ENCODE peak calls at places on chromosomes 11 and 22, in six cellular contexts. One of them, this sample, is unnamed. For H3K4me1, the result is how much of the 10 kb centered on the place peaks cover.

GRCh38 chr22:28857288-28857687 is 26.1 kb upstream of the ZNRF3 start:
- DNase-seq in CD8-positive, alpha-beta T cell: no peak
- DNase-seq in OCI-LY7: no peak
- DNase-seq in heart right ventricle: no peak
- DNase-seq in HAP-1: no peak
- DNase-seq in kidney: no peak
- DNase-seq in this sample: no peak

GRCh38 chr11:64885367-64886286 is 7.2 kb upstream of the EHD1 start:
- DNase-seq in kidney: no peak
- DNase-seq in heart right ventricle: no peak
- DNase-seq in OCI-LY7: no peak
- DNase-seq in CD8-positive, alpha-beta T cell: no peak
- DNase-seq in HAP-1: no peak
- DNase-seq in this sample: no peak

GRCh38 chr11:103525069-103525468 is 415.8 kb downstream of the DYNC2H1 start:
- DNase-seq in CD8-positive, alpha-beta T cell: no peak
- DNase-seq in heart right ventricle: no peak
- DNase-seq in OCI-LY7: no peak
- DNase-seq in HAP-1: no peak
- DNase-seq in kidney: no peak
- DNase-seq in this sample: no peak

GRCh38 chr22:36017661-36018091 is 10.9 kb downstream of the RBFOX2 start:
- DNase-seq in HAP-1: no peak
- DNase-seq in kidney: no peak
- DNase-seq in heart right ventricle: no peak
- DNase-seq in OCI-LY7: peak
- DNase-seq in CD8-positive, alpha-beta T cell: no peak
- DNase-seq in this sample: no peak

GRCh38 chr11:34223021-34223813 is 117.8 kb downstream of the NAT10 start:
- DNase-seq in kidney: peak
- DNase-seq in HAP-1: peak
- DNase-seq in OCI-LY7: no peak
- DNase-seq in heart right ventricle: peak
- DNase-seq in CD8-positive, alpha-beta T cell: no peak
- DNase-seq in this sample: no peak

GRCh38 chr11:11163256-11163655 is 189.8 kb downstream of the CSNK2A3 start:
- DNase-seq in OCI-LY7: peak
- DNase-seq in heart right ventricle: no peak
- DNase-seq in CD8-positive, alpha-beta T cell: no peak
- DNase-seq in kidney: no peak
- DNase-seq in HAP-1: peak
- DNase-seq in this sample: no peak

GRCh38 chr11:2975594-2975993 is 16.5 kb downstream of the NAP1L4 start:
- DNase-seq in OCI-LY7: peak
- DNase-seq in heart right ventricle: peak
- DNase-seq in CD8-positive, alpha-beta T cell: no peak
- DNase-seq in HAP-1: peak
- DNase-seq in kidney: no peak
- DNase-seq in this sample: no peak

GRCh38 chr22:20155330-20156041 is 4.6 kb upstream of the CCDC188 start:
- DNase-seq in kidney: peak
- DNase-seq in HAP-1: peak
- DNase-seq in heart right ventricle: peak
- DNase-seq in OCI-LY7: no peak
- DNase-seq in CD8-positive, alpha-beta T cell: no peak
- DNase-seq in this sample: no peak

GRCh38 chr11:60953781-60954180 is 1.8 kb upstream of the SLC15A3 start:
- DNase-seq in OCI-LY7: no peak
- DNase-seq in CD8-positive, alpha-beta T cell: no peak
- DNase-seq in HAP-1: no peak
- DNase-seq in heart right ventricle: no peak
- DNase-seq in kidney: no peak
- DNase-seq in this sample: no peak

GRCh38 chr22:36027960-36028645 is 521 bp downstream of the RBFOX2 start:
- DNase-seq in heart right ventricle: peak
- DNase-seq in HAP-1: peak
- DNase-seq in kidney: peak
- DNase-seq in OCI-LY7: peak
- DNase-seq in CD8-positive, alpha-beta T cell: no peak
- DNase-seq in this sample: no peak

GRCh38 chr11:1856306-1857005 is 3.6 kb downstream of the LSP1 start:
- DNase-seq in kidney: peak
- DNase-seq in heart right ventricle: no peak
- DNase-seq in CD8-positive, alpha-beta T cell: no peak
- DNase-seq in OCI-LY7: no peak
- DNase-seq in HAP-1: no peak
- DNase-seq in this sample: no peak
- H3K4me1 ChIP-seq in kidney: under half
- H3K4me1 ChIP-seq in heart right ventricle: under half
- H3K4me1 ChIP-seq in CD8-positive, alpha-beta T cell: half or more
- H3K4me1 ChIP-seq in OCI-LY7: under half
- H3K4me1 ChIP-seq in HAP-1: under half
- H3K4me1 ChIP-seq in this sample: under half

GRCh38 chr11:46590740-46591606 is 2.9 kb downstream of the AMBRA1 start:
- DNase-seq in OCI-LY7: no peak
- DNase-seq in CD8-positive, alpha-beta T cell: no peak
- DNase-seq in HAP-1: no peak
- DNase-seq in kidney: no peak
- DNase-seq in heart right ventricle: no peak
- DNase-seq in this sample: no peak
- H3K4me1 ChIP-seq in OCI-LY7: under half
- H3K4me1 ChIP-seq in CD8-positive, alpha-beta T cell: under half
- H3K4me1 ChIP-seq in HAP-1: under half
- H3K4me1 ChIP-seq in kidney: under half
- H3K4me1 ChIP-seq in heart right ventricle: under half
- H3K4me1 ChIP-seq in this sample: half or more

GRCh38 chr11:44977493-44977984 is 26.9 kb upstream of the TP53I11 start:
- DNase-seq in kidney: no peak
- DNase-seq in HAP-1: no peak
- DNase-seq in heart right ventricle: no peak
- DNase-seq in OCI-LY7: no peak
- DNase-seq in CD8-positive, alpha-beta T cell: no peak
- DNase-seq in this sample: no peak
- H3K4me1 ChIP-seq in kidney: under half
- H3K4me1 ChIP-seq in HAP-1: under half
- H3K4me1 ChIP-seq in heart right ventricle: under half
- H3K4me1 ChIP-seq in OCI-LY7: under half
- H3K4me1 ChIP-seq in CD8-positive, alpha-beta T cell: under half
- H3K4me1 ChIP-seq in this sample: under half

GRCh38 chr22:42305967-42306366 is 35.5 kb upstream of the TCF20 start:
- DNase-seq in kidney: no peak
- DNase-seq in OCI-LY7: no peak
- DNase-seq in HAP-1: no peak
- DNase-seq in heart right ventricle: no peak
- DNase-seq in CD8-positive, alpha-beta T cell: no peak
- DNase-seq in this sample: no peak

GRCh38 chr22:42301072-42301741 is 30.8 kb upstream of the TCF20 start:
- DNase-seq in CD8-positive, alpha-beta T cell: no peak
- DNase-seq in HAP-1: no peak
- DNase-seq in kidney: no peak
- DNase-seq in OCI-LY7: no peak
- DNase-seq in heart right ventricle: no peak
- DNase-seq in this sample: no peak

GRCh38 chr22:42301742-42302102 is 31.3 kb upstream of the TCF20 start:
- DNase-seq in OCI-LY7: no peak
- DNase-seq in CD8-positive, alpha-beta T cell: no peak
- DNase-seq in heart right ventricle: no peak
- DNase-seq in kidney: no peak
- DNase-seq in HAP-1: no peak
- DNase-seq in this sample: no peak

GRCh38 chr22:42303304-42304020 is 33.0 kb upstream of the TCF20 start:
- DNase-seq in OCI-LY7: no peak
- DNase-seq in HAP-1: no peak
- DNase-seq in kidney: no peak
- DNase-seq in CD8-positive, alpha-beta T cell: no peak
- DNase-seq in heart right ventricle: no peak
- DNase-seq in this sample: no peak

DNA sequence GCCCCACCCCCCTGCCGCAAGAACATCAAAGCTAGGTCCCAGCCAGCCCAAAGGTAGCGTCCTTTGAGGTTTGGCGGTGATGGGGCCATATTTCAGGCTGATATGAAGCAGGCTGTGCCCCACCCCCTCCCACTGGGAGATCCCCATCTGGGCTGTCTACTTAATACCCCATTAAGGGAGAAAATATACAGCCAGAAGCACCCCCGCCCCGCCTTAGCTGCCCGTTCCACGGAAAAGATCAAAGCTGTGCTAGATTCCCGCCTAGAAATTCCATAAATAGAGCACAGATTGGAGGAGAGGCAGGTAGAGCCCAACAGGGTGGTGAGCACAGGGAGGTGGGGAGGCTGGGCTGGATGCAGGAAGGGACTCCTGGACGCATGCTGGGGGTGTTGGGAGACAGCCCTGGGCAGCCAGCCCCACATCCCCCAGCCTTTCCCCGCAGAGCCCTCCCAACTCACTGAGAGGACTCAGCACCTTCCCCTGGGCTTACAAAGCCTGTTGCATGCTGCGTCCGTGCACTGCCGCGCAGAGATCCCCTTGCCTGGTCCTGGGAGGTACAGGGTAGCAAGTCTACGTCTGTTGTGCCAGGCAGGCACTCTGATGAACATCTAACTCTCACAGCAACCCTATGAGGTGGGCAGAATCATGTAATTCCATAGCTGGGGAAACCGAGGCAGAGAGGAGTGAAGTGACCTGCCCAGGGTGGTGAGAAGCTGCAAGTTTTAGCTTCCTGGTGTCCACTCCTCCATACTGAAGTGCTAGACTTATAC is 33.8 kb upstream of the TCF20 start:
- DNase-seq in heart right ventricle: no peak
- DNase-seq in OCI-LY7: no peak
- DNase-seq in CD8-positive, alpha-beta T cell: no peak
- DNase-seq in kidney: no peak
- DNase-seq in HAP-1: no peak
- DNase-seq in this sample: no peak
- H3K4me1 ChIP-seq in heart right ventricle: under half
- H3K4me1 ChIP-seq in OCI-LY7: under half
- H3K4me1 ChIP-seq in CD8-positive, alpha-beta T cell: half or more
- H3K4me1 ChIP-seq in kidney: under half
- H3K4me1 ChIP-seq in HAP-1: under half
- H3K4me1 ChIP-seq in this sample: under half

GRCh38 chr11:18064035-18064434 is 18.0 kb upstream of the TPH1 start:
- DNase-seq in OCI-LY7: no peak
- DNase-seq in kidney: no peak
- DNase-seq in heart right ventricle: no peak
- DNase-seq in CD8-positive, alpha-beta T cell: no peak
- DNase-seq in HAP-1: no peak
- DNase-seq in this sample: no peak

GRCh38 chr11:18067372-18067771 is 21.3 kb upstream of the TPH1 start:
- DNase-seq in CD8-positive, alpha-beta T cell: no peak
- DNase-seq in heart right ventricle: no peak
- DNase-seq in HAP-1: no peak
- DNase-seq in OCI-LY7: no peak
- DNase-seq in kidney: no peak
- DNase-seq in this sample: no peak

GRCh38 chr11:18066626-18067025 is 20.6 kb upstream of the TPH1 start:
- DNase-seq in heart right ventricle: no peak
- DNase-seq in CD8-positive, alpha-beta T cell: no peak
- DNase-seq in OCI-LY7: no peak
- DNase-seq in kidney: no peak
- DNase-seq in HAP-1: no peak
- DNase-seq in this sample: no peak

GRCh38 chr11:18064450-18065048 is 18.5 kb upstream of the TPH1 start:
- DNase-seq in heart right ventricle: no peak
- DNase-seq in OCI-LY7: no peak
- DNase-seq in HAP-1: no peak
- DNase-seq in CD8-positive, alpha-beta T cell: no peak
- DNase-seq in kidney: no peak
- DNase-seq in this sample: no peak

DNA sequence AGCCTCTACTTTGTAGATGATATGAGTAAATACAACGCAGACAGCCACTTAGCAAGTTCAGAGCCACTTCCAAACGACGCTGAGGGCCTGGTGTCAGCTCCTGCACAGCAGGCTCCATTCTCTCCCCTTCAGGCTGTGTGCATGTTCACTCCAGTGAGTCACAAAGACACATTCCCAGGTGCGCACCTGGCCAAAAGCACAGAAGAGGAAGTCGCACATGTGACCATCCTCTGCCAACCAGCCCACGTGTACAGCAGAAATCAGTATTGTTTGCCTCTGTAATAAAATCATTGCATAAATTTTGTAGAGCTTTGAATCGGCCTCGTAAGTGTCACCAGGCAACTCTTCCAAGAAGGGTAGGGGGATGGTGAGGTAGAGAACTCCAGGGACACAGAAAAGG is 19.5 kb upstream of the TPH1 start:
- DNase-seq in OCI-LY7: peak
- DNase-seq in CD8-positive, alpha-beta T cell: no peak
- DNase-seq in heart right ventricle: no peak
- DNase-seq in kidney: no peak
- DNase-seq in HAP-1: no peak
- DNase-seq in this sample: no peak
- H3K4me1 ChIP-seq in OCI-LY7: under half
- H3K4me1 ChIP-seq in CD8-positive, alpha-beta T cell: under half
- H3K4me1 ChIP-seq in heart right ventricle: under half
- H3K4me1 ChIP-seq in kidney: under half
- H3K4me1 ChIP-seq in HAP-1: under half
- H3K4me1 ChIP-seq in this sample: under half

DNA sequence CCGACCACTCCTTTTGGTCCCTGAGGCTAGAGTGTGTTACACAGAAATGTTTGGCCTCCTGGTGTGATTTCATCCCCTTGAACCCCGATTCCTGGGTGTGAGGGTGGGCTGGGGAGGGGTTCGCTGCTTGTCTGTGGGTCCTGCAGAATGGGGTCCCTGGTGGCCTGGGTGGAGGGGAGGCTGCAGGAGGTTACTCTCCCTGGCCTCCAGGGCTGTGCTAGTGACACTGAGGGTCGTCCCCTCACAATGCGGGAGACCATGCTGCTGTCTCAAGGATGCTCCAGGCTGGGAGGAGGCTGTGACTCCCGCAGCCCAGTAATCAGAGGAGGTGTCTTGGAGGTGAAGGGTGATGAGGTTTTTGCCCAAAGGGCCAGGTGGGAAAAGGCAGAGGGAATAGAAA is 17.0 kb upstream of the OMP start:
- DNase-seq in HAP-1: no peak
- DNase-seq in OCI-LY7: no peak
- DNase-seq in heart right ventricle: no peak
- DNase-seq in kidney: peak
- DNase-seq in CD8-positive, alpha-beta T cell: no peak
- DNase-seq in this sample: no peak
- H3K4me1 ChIP-seq in HAP-1: under half
- H3K4me1 ChIP-seq in OCI-LY7: under half
- H3K4me1 ChIP-seq in heart right ventricle: under half
- H3K4me1 ChIP-seq in kidney: under half
- H3K4me1 ChIP-seq in CD8-positive, alpha-beta T cell: under half
- H3K4me1 ChIP-seq in this sample: under half

GRCh38 chr11:74022541-74022940 is 13.7 kb upstream of the UCP3 start:
- DNase-seq in kidney: no peak
- DNase-seq in OCI-LY7: no peak
- DNase-seq in HAP-1: no peak
- DNase-seq in heart right ventricle: no peak
- DNase-seq in CD8-positive, alpha-beta T cell: no peak
- DNase-seq in this sample: no peak
- H3K4me1 ChIP-seq in kidney: under half
- H3K4me1 ChIP-seq in OCI-LY7: under half
- H3K4me1 ChIP-seq in HAP-1: under half
- H3K4me1 ChIP-seq in heart right ventricle: under half
- H3K4me1 ChIP-seq in CD8-positive, alpha-beta T cell: under half
- H3K4me1 ChIP-seq in this sample: under half